ENCODE peak calls at places on chromosomes 7 and 10, in five cellular contexts. One of them, this sample, is unnamed.

GRCh38 chr7:131189488-131189887 is 138.2 kb upstream of the MKLN1 start:
- DNase-seq in GF-D8: no peak
- DNase-seq in NCI-H1092 treated with DMSO at 0.1 percent for 48 hours: no peak
- DNase-seq in heart right ventricle: no peak
- DNase-seq in left ventricle myocardium superior: no peak
- DNase-seq in this sample: no peak

GRCh38 chr7:115613836-115614235 is 416.7 kb downstream of the TFEC start:
- DNase-seq in heart right ventricle: no peak
- DNase-seq in NCI-H1092 treated with DMSO at 0.1 percent for 48 hours: no peak
- DNase-seq in left ventricle myocardium superior: no peak
- DNase-seq in GF-D8: no peak
- DNase-seq in this sample: no peak

GRCh38 chr10:70500339-70500738 is 21.8 kb downstream of the PALD1 start:
- DNase-seq in NCI-H1092 treated with DMSO at 0.1 percent for 48 hours: no peak
- DNase-seq in left ventricle myocardium superior: no peak
- DNase-seq in heart right ventricle: no peak
- DNase-seq in GF-D8: no peak
- DNase-seq in this sample: no peak

GRCh38 chr7:25758559-25758958 is 393.4 kb upstream of the NFE2L3 start:
- DNase-seq in heart right ventricle: no peak
- DNase-seq in left ventricle myocardium superior: no peak
- DNase-seq in NCI-H1092 treated with DMSO at 0.1 percent for 48 hours: no peak
- DNase-seq in GF-D8: no peak
- DNase-seq in this sample: peak

GRCh38 chr10:132914732-132915131 is 27.6 kb downstream of the CFAP46 start:
- DNase-seq in heart right ventricle: no peak
- DNase-seq in left ventricle myocardium superior: peak
- DNase-seq in NCI-H1092 treated with DMSO at 0.1 percent for 48 hours: no peak
- DNase-seq in GF-D8: no peak
- DNase-seq in this sample: no peak

GRCh38 chr7:50351267-50351666 is 46.8 kb downstream of the IKZF1 start:
- DNase-seq in GF-D8: no peak
- DNase-seq in left ventricle myocardium superior: no peak
- DNase-seq in heart right ventricle: no peak
- DNase-seq in NCI-H1092 treated with DMSO at 0.1 percent for 48 hours: no peak
- DNase-seq in this sample: no peak

GRCh38 chr10:98212204-98212603 is 55.8 kb downstream of the LOXL4 start:
- DNase-seq in NCI-H1092 treated with DMSO at 0.1 percent for 48 hours: no peak
- DNase-seq in GF-D8: no peak
- DNase-seq in left ventricle myocardium superior: no peak
- DNase-seq in heart right ventricle: no peak
- DNase-seq in this sample: peak

GRCh38 chr10:1179346-1180070 is 123.3 kb downstream of the WDR37 start:
- DNase-seq in left ventricle myocardium superior: no peak
- DNase-seq in NCI-H1092 treated with DMSO at 0.1 percent for 48 hours: no peak
- DNase-seq in heart right ventricle: no peak
- DNase-seq in GF-D8: no peak
- DNase-seq in this sample: no peak

GRCh38 chr7:601573-602340 is 82.1 kb upstream of the PDGFA start:
- DNase-seq in NCI-H1092 treated with DMSO at 0.1 percent for 48 hours: no peak
- DNase-seq in left ventricle myocardium superior: peak
- DNase-seq in heart right ventricle: peak
- DNase-seq in GF-D8: no peak
- DNase-seq in this sample: no peak

GRCh38 chr7:1853619-1854520 is 183.8 kb downstream of the ELFN1 start:
- DNase-seq in left ventricle myocardium superior: peak
- DNase-seq in GF-D8: no peak
- DNase-seq in heart right ventricle: no peak
- DNase-seq in NCI-H1092 treated with DMSO at 0.1 percent for 48 hours: no peak
- DNase-seq in this sample: no peak

GRCh38 chr10:92087750-92088395 is 164.3 kb downstream of the BTAF1 start:
- DNase-seq in heart right ventricle: peak
- DNase-seq in NCI-H1092 treated with DMSO at 0.1 percent for 48 hours: peak
- DNase-seq in left ventricle myocardium superior: peak
- DNase-seq in GF-D8: peak
- DNase-seq in this sample: no peak

GRCh38 chr7:97973206-97973658 is 16.8 kb downstream of the OCM2 start:
- DNase-seq in NCI-H1092 treated with DMSO at 0.1 percent for 48 hours: peak
- DNase-seq in heart right ventricle: no peak
- DNase-seq in left ventricle myocardium superior: no peak
- DNase-seq in GF-D8: no peak
- DNase-seq in this sample: no peak

GRCh38 chr7:1537631-1538412 is 7.3 kb downstream of the MAFK start:
- DNase-seq in GF-D8: no peak
- DNase-seq in NCI-H1092 treated with DMSO at 0.1 percent for 48 hours: no peak
- DNase-seq in heart right ventricle: peak
- DNase-seq in left ventricle myocardium superior: peak
- DNase-seq in this sample: no peak

GRCh38 chr7:55133630-55134392 is 115.0 kb downstream of the EGFR start:
- DNase-seq in NCI-H1092 treated with DMSO at 0.1 percent for 48 hours: no peak
- DNase-seq in heart right ventricle: peak
- DNase-seq in left ventricle myocardium superior: peak
- DNase-seq in GF-D8: no peak
- DNase-seq in this sample: peak

GRCh38 chr7:47669178-47669878 is 87.4 kb upstream of the TNS3 start:
- DNase-seq in GF-D8: no peak
- DNase-seq in left ventricle myocardium superior: peak
- DNase-seq in heart right ventricle: peak
- DNase-seq in NCI-H1092 treated with DMSO at 0.1 percent for 48 hours: no peak
- DNase-seq in this sample: peak

GRCh38 chr7:137957887-137958286 is 44.0 kb downstream of the CREB3L2 start:
- DNase-seq in left ventricle myocardium superior: peak
- DNase-seq in heart right ventricle: peak
- DNase-seq in NCI-H1092 treated with DMSO at 0.1 percent for 48 hours: no peak
- DNase-seq in GF-D8: no peak
- DNase-seq in this sample: no peak

GRCh38 chr7:130207642-130208041 is at the start of gene SSMEM1:
- DNase-seq in NCI-H1092 treated with DMSO at 0.1 percent for 48 hours: no peak
- DNase-seq in left ventricle myocardium superior: no peak
- DNase-seq in GF-D8: peak
- DNase-seq in heart right ventricle: no peak
- DNase-seq in this sample: peak

GRCh38 chr10:48266528-48266927 is 8.0 kb downstream of the FRMPD2 start:
- DNase-seq in left ventricle myocardium superior: no peak
- DNase-seq in NCI-H1092 treated with DMSO at 0.1 percent for 48 hours: no peak
- DNase-seq in heart right ventricle: no peak
- DNase-seq in GF-D8: no peak
- DNase-seq in this sample: no peak

GRCh38 chr7:27146491-27147210 is 923 bp downstream of the HOXA6 start:
- DNase-seq in NCI-H1092 treated with DMSO at 0.1 percent for 48 hours: no peak
- DNase-seq in left ventricle myocardium superior: no peak
- DNase-seq in GF-D8: no peak
- DNase-seq in heart right ventricle: no peak
- DNase-seq in this sample: no peak

GRCh38 chr7:87354749-87355148 is 9.3 kb downstream of the CROT start:
- DNase-seq in GF-D8: no peak
- DNase-seq in NCI-H1092 treated with DMSO at 0.1 percent for 48 hours: no peak
- DNase-seq in left ventricle myocardium superior: no peak
- DNase-seq in heart right ventricle: no peak
- DNase-seq in this sample: no peak

This sample was measured in epithelial cell of prostate.